ENCODE peak calls at places on chromosome 13, in six cellular contexts. K is K562, I is H1, D is GM12891, N is HepG2, Q is GM12878. S is an unnamed sample.

GRCh38 chr13:93244141-93244917 is 17.7 kb downstream of the GPC6 start:
- DNase-seq in Q (no peak), K (no peak), N (no peak), I (no peak), D (no peak), S (no peak)

GRCh38 chr13:49667773-49668172 is 23.5 kb downstream of the EBPL start:
- DNase-seq in Q (no peak), I (no peak), D (no peak), N (no peak), K (no peak), S (no peak)

GRCh38 chr13:94252209-94252608 is 227.3 kb downstream of the DCT start:
- DNase-seq in D (no peak), N (no peak), I (no peak), Q (no peak), K (no peak), S (no peak)

GRCh38 chr13:109669234-109669612 is 117.2 kb downstream of the IRS2 start:
- DNase-seq in I (no peak), K (no peak), N (no peak), Q (no peak), D (no peak), S (no peak)

GRCh38 chr13:45951724-45952123 is 100.2 kb upstream of the SIAH3 start:
- DNase-seq in D (no peak), Q (no peak), K (no peak), I (no peak), N (no peak), S (no peak)

GRCh38 chr13:91406619-91407018 is 8.2 kb downstream of the GPC5 start:
- DNase-seq in Q (no peak), K (peak; percentile 86), N (peak; percentile 79), D (no peak), I (peak; percentile 63), S (no peak)

GRCh38 chr13:19148561-19148960 is 33.1 kb downstream of the TUBA3C start:
- DNase-seq in N (no peak), D (no peak), K (no peak), Q (no peak), I (no peak), S (no peak)

GRCh38 chr13:96214804-96215445 is 125.0 kb downstream of the HS6ST3 start:
- DNase-seq in N (no peak), I (no peak), K (no peak), D (no peak), Q (no peak), S (no peak)

GRCh38 chr13:48448963-48449614 is 36.2 kb upstream of the LPAR6 start:
- DNase-seq in D (no peak), I (no peak), Q (no peak), N (no peak), K (no peak), S (no peak)

GRCh38 chr13:44718467-44718866 is 142.3 kb upstream of the TSC22D1 start:
- DNase-seq in I (no peak), N (no peak), Q (no peak), K (no peak), D (no peak), S (no peak)

GRCh38 chr13:44710576-44710975 is 134.4 kb upstream of the TSC22D1 start:
- DNase-seq in I (no peak), Q (peak; percentile 5), K (no peak), N (no peak), D (peak; percentile 25), S (peak; percentile 20)

GRCh38 chr13:44713793-44714469 is 137.8 kb upstream of the TSC22D1 start:
- DNase-seq in Q (no peak), K (no peak), D (no peak), I (no peak), N (peak; percentile 53), S (no peak)

GRCh38 chr13:44719857-44720671 is 143.9 kb upstream of the TSC22D1 start:
- DNase-seq in Q (no peak), N (no peak), K (no peak), I (no peak), D (no peak), S (no peak)

DNA sequence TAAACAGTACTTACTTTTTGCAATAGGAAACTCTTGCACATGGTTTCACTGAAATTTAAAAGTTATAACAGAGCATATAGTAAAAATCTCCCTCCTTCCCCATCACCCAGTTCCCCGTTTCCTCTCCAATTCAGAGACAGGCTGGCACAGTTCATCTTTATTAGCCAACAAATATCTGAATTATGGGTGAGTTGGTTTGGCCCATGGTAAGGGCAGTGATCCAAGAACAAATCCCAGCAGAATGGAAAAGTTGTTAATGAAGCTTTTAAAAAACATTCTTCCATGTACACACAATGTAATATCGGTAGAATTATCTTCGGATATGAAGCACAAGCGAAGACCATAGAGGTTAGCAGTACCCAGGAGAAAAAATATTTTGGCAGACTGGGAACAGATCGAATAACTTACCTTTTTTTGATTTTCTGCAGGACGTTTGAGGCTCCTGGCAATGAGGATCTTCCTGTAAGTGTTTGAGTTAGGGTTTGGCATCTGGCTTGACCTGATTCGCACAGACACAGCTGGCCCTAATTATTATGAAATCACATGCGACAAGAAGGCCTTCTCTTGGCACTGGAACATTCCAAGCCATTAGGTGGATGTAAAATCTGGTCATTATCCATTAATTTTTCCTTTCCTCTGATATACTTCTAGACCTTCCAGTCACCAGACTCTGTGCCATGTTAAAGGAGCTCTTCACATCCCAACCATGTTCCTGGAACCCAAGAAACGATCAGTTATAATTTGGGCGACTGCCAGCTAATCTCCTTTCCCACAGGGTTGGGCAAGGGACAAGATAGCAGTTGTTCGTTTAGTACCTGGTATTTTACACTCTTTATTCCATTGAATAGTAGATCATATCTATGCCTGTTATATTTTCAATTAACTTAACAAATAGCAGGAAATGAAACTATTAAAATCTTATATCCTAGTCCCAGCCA is 139.4 kb upstream of the TSC22D1 start:
- DNase-seq in Q (no peak), I (no peak), K (no peak), D (no peak), N (no peak), S (no peak)
- TF ChIP-seq TAF1 in Q (no peak), I (no peak), K (no peak), D (no peak), N (no peak), S (no peak)

DNA sequence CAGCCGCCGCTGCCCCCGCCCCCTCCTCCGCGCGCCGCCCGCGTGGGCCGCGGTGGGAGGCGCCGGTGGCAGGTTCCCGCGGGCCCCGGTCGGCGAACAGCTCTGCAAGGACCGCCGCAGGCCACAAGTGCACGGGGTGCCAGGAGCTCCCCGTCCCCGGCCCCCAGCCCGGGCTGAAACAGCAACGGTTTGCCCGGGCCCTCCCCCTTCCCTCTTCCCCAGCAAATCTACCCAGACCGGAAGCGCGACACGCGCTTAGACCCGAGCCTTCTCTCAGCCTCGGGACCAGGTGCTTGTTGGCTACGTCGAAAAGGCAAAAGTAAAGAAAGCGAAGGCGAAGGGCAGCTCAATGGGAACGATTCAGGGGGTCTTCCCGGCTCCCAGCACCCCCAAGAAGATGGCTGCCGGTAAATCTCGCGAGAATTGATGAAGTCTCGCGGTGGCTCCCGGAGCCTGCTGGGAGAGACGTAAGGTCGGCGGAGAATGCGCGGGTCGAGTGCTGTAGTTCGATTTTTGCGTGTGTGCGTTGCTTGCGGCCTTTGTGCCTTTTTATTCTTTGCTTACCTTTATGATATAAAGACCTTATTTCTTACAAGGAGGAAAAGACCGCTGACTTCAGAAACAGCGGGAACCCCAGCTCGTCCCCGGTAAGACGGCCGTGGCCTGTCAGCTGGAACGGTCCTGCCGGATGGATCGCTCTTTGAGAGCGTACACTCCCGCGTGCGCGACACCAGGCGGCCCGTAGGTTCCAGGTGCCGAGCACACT is at the start of gene RBM26:
- DNase-seq in Q (peak; percentile 76), N (peak; percentile 91), D (peak; percentile 70), K (peak; percentile 80), I (peak; percentile 98), S (peak; percentile 66)
- TF ChIP-seq POLR2A in Q (peak; percentile 95), N (peak; percentile 87), D (peak; percentile 93), K (peak; percentile 92), I (peak; percentile 98), S (peak; percentile 96)

GRCh38 chr13:54033323-54033861 is 1004.8 kb downstream of the OLFM4 start:
- DNase-seq in K (no peak), Q (no peak), N (no peak), I (no peak), D (no peak), S (no peak)

GRCh38 chr13:54034047-54034446 is 1005.4 kb downstream of the OLFM4 start:
- DNase-seq in D (no peak), I (no peak), K (no peak), Q (no peak), N (no peak), S (no peak)

GRCh38 chr13:54029226-54029625 is 1000.6 kb downstream of the OLFM4 start:
- DNase-seq in I (no peak), N (no peak), D (peak; percentile 21), Q (peak; percentile 21), K (no peak), S (no peak)

GRCh38 chr13:54029720-54030119 is 1001.1 kb downstream of the OLFM4 start:
- DNase-seq in I (no peak), D (no peak), Q (no peak), N (no peak), K (no peak), S (no peak)
- TF ChIP-seq POLR2AphosphoS5 in I (no peak), D (no peak), Q (no peak), N (no peak), K (no peak), S (no peak)

DNA sequence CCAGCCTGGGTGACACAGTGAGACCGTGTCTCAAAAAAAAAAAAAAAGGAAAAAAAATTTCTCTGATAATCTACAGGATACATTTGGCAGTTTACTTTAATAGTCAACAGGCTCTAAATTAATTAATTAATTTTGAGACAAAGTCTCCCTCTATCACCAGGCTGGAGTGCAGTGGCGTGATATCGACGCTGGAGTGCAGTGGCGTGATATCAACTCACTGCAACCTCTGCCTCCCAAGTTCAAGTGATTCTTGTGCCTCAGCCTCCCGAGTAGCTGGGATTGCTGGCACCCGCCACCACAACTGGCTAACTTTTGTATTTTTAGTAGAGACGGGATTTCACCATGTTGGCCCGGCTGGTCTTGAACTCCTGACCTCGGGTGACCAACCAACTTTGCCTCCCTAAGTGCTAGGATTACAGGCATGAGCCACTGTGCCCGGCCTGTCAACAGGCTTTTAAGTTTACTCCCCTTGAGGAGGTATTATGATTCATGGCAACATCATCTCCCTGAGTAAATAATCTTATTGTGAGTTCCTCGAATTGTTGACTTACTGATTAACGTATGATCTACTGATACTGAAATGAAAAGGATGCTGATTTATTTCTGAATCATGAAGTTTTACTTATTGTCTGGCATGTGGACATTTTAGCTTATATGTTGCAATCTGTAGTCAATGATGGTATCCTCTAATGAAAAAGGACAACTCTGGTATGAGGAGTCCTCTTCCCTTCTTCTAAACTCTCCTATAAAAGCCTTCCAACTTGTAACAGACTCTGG is 21.3 kb upstream of the MTRF1 start:
- DNase-seq in K (no peak), N (peak; percentile 73), I (no peak), Q (no peak), D (no peak), S (no peak)
- TF ChIP-seq TAF1 in K (no peak), N (no peak), I (no peak), Q (no peak), D (no peak), S (no peak)

GRCh38 chr13:99312493-99312883 is 5.3 kb upstream of the GPR183 start:
- DNase-seq in N (no peak), K (no peak), Q (no peak), D (no peak), I (no peak), S (no peak)
- TF ChIP-seq POLR2A in N (no peak), K (no peak), Q (no peak), D (no peak), I (no peak), S (no peak)

S was measured in GM12892.